ENCODE peak calls at places on chromosomes 4 and X, in seven cellular contexts. B is activated gamma-delta T cell treated with Interleukin-2 at 50 U/mL for 16 hours; L is ecto neural progenitor cell; C is GM04503; V is stimulated activated naive B cell treated with anti-CD40 and anti-IgM and Interleukin-4, amounts not matched to agents 10 μg/mL and 1 μg/mL and 100 μg/mL, for 72 hours; H is bronchial epithelial cell; Y is A549. A is an unnamed sample.

GRCh38 chr4:94757192-94758140 is at the start of gene BMPR1B:
- DNase-seq in H (peak), V (no peak), C (peak), L (peak), B (no peak), Y (peak), A (no peak)

GRCh38 chr4:149605601-149606378 is 209.9 kb downstream of the IQCM start:
- DNase-seq in H (peak), C (peak), L (no peak), V (no peak), Y (no peak), B (no peak), A (no peak)

GRCh38 chr4:136637071-136637777 is 895.1 kb downstream of the PCDH18 start:
- DNase-seq in Y (peak), C (no peak), H (no peak), L (peak), V (no peak), B (no peak), A (no peak)

GRCh38 chr4:111127842-111128241 is 505.0 kb upstream of the PITX2 start:
- DNase-seq in C (no peak), B (no peak), V (no peak), H (no peak), L (no peak), Y (no peak), A (no peak)

GRCh38 chr4:184380707-184381106 is 93.6 kb downstream of the IRF2 start:
- DNase-seq in L (no peak), V (no peak), Y (no peak), H (no peak), C (no peak), B (no peak), A (no peak)

GRCh38 chrX:74249963-74250362 is 54.0 kb upstream of the ZCCHC13 start:
- DNase-seq in C (no peak), Y (peak), V (no peak), H (no peak), B (no peak), L (no peak), A (no peak)

GRCh38 chr4:100582146-100582545 is 64.3 kb upstream of the EMCN start:
- DNase-seq in B (no peak), Y (no peak), V (no peak), H (no peak), L (no peak), C (no peak), A (no peak)

GRCh38 chr4:86872135-86872534 is 20.1 kb downstream of the C4orf36 start:
- DNase-seq in Y (no peak), H (peak), L (no peak), C (no peak), B (no peak), V (no peak), A (no peak)

GRCh38 chr4:53861856-53862610 is 202.4 kb downstream of the CHIC2 start:
- DNase-seq in C (peak), L (no peak), Y (peak), H (peak), B (no peak), V (no peak), A (no peak)

GRCh38 chr4:7638984-7639789 is 204.5 kb upstream of the PSAPL1 start:
- DNase-seq in Y (no peak), L (no peak), V (no peak), B (no peak), C (no peak), H (no peak), A (no peak)

GRCh38 chrX:18964026-18964425 is 19.9 kb downstream of the PHKA2 start:
- DNase-seq in H (peak), L (no peak), V (no peak), Y (no peak), C (no peak), B (no peak), A (no peak)

GRCh38 chr4:155766544-155766943 is 7.7 kb downstream of the GUCY1B1 start:
- DNase-seq in V (no peak), B (no peak), Y (no peak), C (no peak), H (no peak), L (no peak), A (no peak)

GRCh38 chr4:31086771-31087330 is 366.7 kb downstream of the PCDH7 start:
- DNase-seq in H (no peak), V (no peak), B (no peak), Y (no peak), C (no peak), L (no peak), A (no peak)

GRCh38 chr4:73067971-73068394 is 1.5 kb downstream of the COX18 start:
- DNase-seq in H (peak), Y (no peak), V (peak), L (no peak), C (no peak), B (no peak), A (no peak)

GRCh38 chrX:34778961-34779360 is 121.9 kb upstream of the TMEM47 start:
- DNase-seq in B (no peak), Y (no peak), V (no peak), H (peak), C (peak), L (no peak), A (no peak)

GRCh38 chrX:143363419-143363818 is 153.9 kb downstream of the SPANXN3 start:
- DNase-seq in B (no peak), L (no peak), C (no peak), Y (no peak), V (no peak), H (no peak), A (no peak)

GRCh38 chrX:54171527-54171926 is 11.5 kb downstream of the FAM120C start:
- DNase-seq in B (no peak), V (no peak), L (no peak), H (no peak), Y (no peak), C (peak), A (no peak)

GRCh38 chr4:82469776-82470345 is 39.5 kb downstream of the ENOPH1 start:
- DNase-seq in Y (no peak), B (no peak), V (no peak), H (peak), L (no peak), C (peak), A (no peak)

GRCh38 chr4:112882286-112882685 is 167.2 kb upstream of the ANK2 start:
- DNase-seq in B (no peak), H (no peak), Y (no peak), V (no peak), L (no peak), C (no peak), A (no peak)

GRCh38 chr4:14177987-14178386 is 550.5 kb upstream of the BOD1L1 start:
- DNase-seq in H (no peak), Y (no peak), C (no peak), V (peak), B (no peak), L (no peak), A (no peak)

GRCh38 chr4:125368684-125369083 is 53.9 kb downstream of the FAT4 start:
- DNase-seq in H (peak), C (peak), V (no peak), B (no peak), Y (no peak), L (no peak), A (no peak)

A was measured in T follicular helper cell.